ENCODE peak calls at places on chromosomes 7 and 10, in eight cellular contexts. One of them, this sample, is unnamed.

GRCh38 chr7:91571601-91572000 is 307.4 kb downstream of the FZD1 start:
- DNase-seq in fibroblast of lung: no peak
- DNase-seq in erythroblast: no peak
- DNase-seq in breast epithelium: no peak
- DNase-seq in heart left ventricle: no peak
- DNase-seq in HT-29: no peak
- DNase-seq in Ammon's horn: no peak
- DNase-seq in CMK: no peak
- DNase-seq in this sample: no peak

GRCh38 chr10:22977751-22978150 is 49.9 kb downstream of the ARMC3 start:
- DNase-seq in fibroblast of lung: no peak
- DNase-seq in erythroblast: no peak
- DNase-seq in breast epithelium: no peak
- DNase-seq in heart left ventricle: no peak
- DNase-seq in HT-29: no peak
- DNase-seq in Ammon's horn: peak; percentile 29
- DNase-seq in CMK: no peak
- DNase-seq in this sample: no peak

GRCh38 chr7:140053812-140054539 is 8.8 kb downstream of the PARP12 start:
- DNase-seq in fibroblast of lung: no peak
- DNase-seq in erythroblast: peak; percentile 9
- DNase-seq in breast epithelium: no peak
- DNase-seq in heart left ventricle: no peak
- DNase-seq in HT-29: no peak
- DNase-seq in Ammon's horn: no peak
- DNase-seq in CMK: no peak
- DNase-seq in this sample: no peak

GRCh38 chr10:88209837-88210552 is 346.6 kb downstream of the PTEN start:
- DNase-seq in fibroblast of lung: peak; percentile 55
- DNase-seq in erythroblast: no peak
- DNase-seq in breast epithelium: no peak
- DNase-seq in heart left ventricle: no peak
- DNase-seq in HT-29: no peak
- DNase-seq in Ammon's horn: no peak
- DNase-seq in CMK: no peak
- DNase-seq in this sample: peak; percentile 12

GRCh38 chr7:47635091-47636090 is 53.5 kb upstream of the TNS3 start:
- DNase-seq in fibroblast of lung: peak; percentile 27
- DNase-seq in erythroblast: no peak
- DNase-seq in breast epithelium: peak; percentile 86
- DNase-seq in heart left ventricle: no peak
- DNase-seq in HT-29: peak; percentile 70
- DNase-seq in Ammon's horn: peak; percentile 43
- DNase-seq in CMK: no peak
- DNase-seq in this sample: no peak

GRCh38 chr7:16695621-16696237 is 49.7 kb downstream of the BZW2 start:
- DNase-seq in fibroblast of lung: peak; percentile 72
- DNase-seq in erythroblast: peak; percentile 87
- DNase-seq in breast epithelium: peak; percentile 36
- DNase-seq in heart left ventricle: no peak
- DNase-seq in HT-29: peak; percentile 76
- DNase-seq in Ammon's horn: peak; percentile 24
- DNase-seq in CMK: no peak
- DNase-seq in this sample: peak; percentile 67

GRCh38 chr10:686155-686931 is 3.1 kb downstream of the DIP2C start:
- DNase-seq in fibroblast of lung: no peak
- DNase-seq in erythroblast: no peak
- DNase-seq in breast epithelium: no peak
- DNase-seq in heart left ventricle: no peak
- DNase-seq in HT-29: no peak
- DNase-seq in Ammon's horn: no peak
- DNase-seq in CMK: no peak
- DNase-seq in this sample: no peak

GRCh38 chr10:58660577-58661255 is 148.0 kb downstream of the BICC1 start:
- DNase-seq in fibroblast of lung: no peak
- DNase-seq in erythroblast: no peak
- DNase-seq in breast epithelium: no peak
- DNase-seq in heart left ventricle: no peak
- DNase-seq in HT-29: no peak
- DNase-seq in Ammon's horn: no peak
- DNase-seq in CMK: no peak
- DNase-seq in this sample: peak; percentile 56

GRCh38 chr10:16792675-16793074 is 24.5 kb downstream of the RSU1 start:
- DNase-seq in fibroblast of lung: peak; percentile 29
- DNase-seq in erythroblast: no peak
- DNase-seq in breast epithelium: no peak
- DNase-seq in heart left ventricle: no peak
- DNase-seq in HT-29: no peak
- DNase-seq in Ammon's horn: no peak
- DNase-seq in CMK: no peak
- DNase-seq in this sample: no peak

GRCh38 chr10:102267748-102268147 is 22.4 kb downstream of the GBF1 start:
- DNase-seq in fibroblast of lung: peak; percentile 77
- DNase-seq in erythroblast: no peak
- DNase-seq in breast epithelium: no peak
- DNase-seq in heart left ventricle: no peak
- DNase-seq in HT-29: no peak
- DNase-seq in Ammon's horn: no peak
- DNase-seq in CMK: no peak
- DNase-seq in this sample: no peak

GRCh38 chr7:116762951-116763350 is 91.0 kb downstream of the MET start:
- DNase-seq in fibroblast of lung: no peak
- DNase-seq in erythroblast: no peak
- DNase-seq in breast epithelium: no peak
- DNase-seq in heart left ventricle: no peak
- DNase-seq in HT-29: no peak
- DNase-seq in Ammon's horn: no peak
- DNase-seq in CMK: no peak
- DNase-seq in this sample: no peak

GRCh38 chr10:74556072-74556705 is 270.2 kb upstream of the KAT6B start:
- DNase-seq in fibroblast of lung: no peak
- DNase-seq in erythroblast: no peak
- DNase-seq in breast epithelium: no peak
- DNase-seq in heart left ventricle: no peak
- DNase-seq in HT-29: no peak
- DNase-seq in Ammon's horn: no peak
- DNase-seq in CMK: no peak
- DNase-seq in this sample: no peak

GRCh38 chr7:115038158-115038557 is 116.3 kb downstream of the MDFIC start:
- DNase-seq in fibroblast of lung: no peak
- DNase-seq in erythroblast: no peak
- DNase-seq in breast epithelium: no peak
- DNase-seq in heart left ventricle: no peak
- DNase-seq in HT-29: peak; percentile 76
- DNase-seq in Ammon's horn: no peak
- DNase-seq in CMK: no peak
- DNase-seq in this sample: no peak

GRCh38 chr10:72039377-72039776 is 49.0 kb downstream of the SPOCK2 start:
- DNase-seq in fibroblast of lung: no peak
- DNase-seq in erythroblast: no peak
- DNase-seq in breast epithelium: no peak
- DNase-seq in heart left ventricle: no peak
- DNase-seq in HT-29: no peak
- DNase-seq in Ammon's horn: no peak
- DNase-seq in CMK: no peak
- DNase-seq in this sample: no peak

GRCh38 chr10:79247373-79248137 is 99.7 kb upstream of the PPIF start:
- DNase-seq in fibroblast of lung: no peak
- DNase-seq in erythroblast: no peak
- DNase-seq in breast epithelium: no peak
- DNase-seq in heart left ventricle: no peak
- DNase-seq in HT-29: no peak
- DNase-seq in Ammon's horn: no peak
- DNase-seq in CMK: no peak
- DNase-seq in this sample: no peak

GRCh38 chr10:51510231-51510630 is 189.2 kb downstream of the CSTF2T start:
- DNase-seq in fibroblast of lung: peak; percentile 54
- DNase-seq in erythroblast: no peak
- DNase-seq in breast epithelium: no peak
- DNase-seq in heart left ventricle: no peak
- DNase-seq in HT-29: no peak
- DNase-seq in Ammon's horn: no peak
- DNase-seq in CMK: no peak
- DNase-seq in this sample: no peak

GRCh38 chr7:116560021-116560970 is 35.5 kb downstream of the CAV1 start:
- DNase-seq in fibroblast of lung: no peak
- DNase-seq in erythroblast: no peak
- DNase-seq in breast epithelium: no peak
- DNase-seq in heart left ventricle: no peak
- DNase-seq in HT-29: no peak
- DNase-seq in Ammon's horn: no peak
- DNase-seq in CMK: no peak
- DNase-seq in this sample: peak; percentile 14

GRCh38 chr7:129889133-129889854 is 63.5 kb downstream of the UBE2H start:
- DNase-seq in fibroblast of lung: no peak
- DNase-seq in erythroblast: no peak
- DNase-seq in breast epithelium: no peak
- DNase-seq in heart left ventricle: no peak
- DNase-seq in HT-29: no peak
- DNase-seq in Ammon's horn: no peak
- DNase-seq in CMK: no peak
- DNase-seq in this sample: no peak

GRCh38 chr7:127447326-127447945 is 54.9 kb upstream of the ZNF800 start:
- DNase-seq in fibroblast of lung: peak; percentile 24
- DNase-seq in erythroblast: peak; percentile 82
- DNase-seq in breast epithelium: no peak
- DNase-seq in heart left ventricle: no peak
- DNase-seq in HT-29: peak; percentile 60
- DNase-seq in Ammon's horn: no peak
- DNase-seq in CMK: peak; percentile 45
- DNase-seq in this sample: no peak

GRCh38 chr7:66013938-66014337 is 31.9 kb upstream of the GUSB start:
- DNase-seq in fibroblast of lung: peak; percentile 68
- DNase-seq in erythroblast: peak; percentile 35
- DNase-seq in breast epithelium: no peak
- DNase-seq in heart left ventricle: no peak
- DNase-seq in HT-29: peak; percentile 73
- DNase-seq in Ammon's horn: peak; percentile 38
- DNase-seq in CMK: no peak
- DNase-seq in this sample: peak; percentile 3

GRCh38 chr7:134890246-134891240 is 95.8 kb upstream of the AGBL3 start:
- DNase-seq in fibroblast of lung: peak; percentile 49
- DNase-seq in erythroblast: no peak
- DNase-seq in breast epithelium: peak; percentile 51
- DNase-seq in heart left ventricle: no peak
- DNase-seq in HT-29: no peak
- DNase-seq in Ammon's horn: peak; percentile 71
- DNase-seq in CMK: no peak
- DNase-seq in this sample: no peak

GRCh38 chr7:143434660-143435059 is 8.6 kb upstream of the TAS2R60 start:
- DNase-seq in fibroblast of lung: peak; percentile 60
- DNase-seq in erythroblast: no peak
- DNase-seq in breast epithelium: peak; percentile 72
- DNase-seq in heart left ventricle: peak; percentile 62
- DNase-seq in HT-29: peak; percentile 17
- DNase-seq in Ammon's horn: no peak
- DNase-seq in CMK: no peak
- DNase-seq in this sample: no peak

GRCh38 chr7:115749924-115750323 is 280.6 kb downstream of the TFEC start:
- DNase-seq in fibroblast of lung: no peak
- DNase-seq in erythroblast: no peak
- DNase-seq in breast epithelium: no peak
- DNase-seq in heart left ventricle: no peak
- DNase-seq in HT-29: no peak
- DNase-seq in Ammon's horn: no peak
- DNase-seq in CMK: no peak
- DNase-seq in this sample: no peak

This sample was measured in NCI-H226.